ENCODE peak calls at places on chromosomes 16 and 17, in eight cellular contexts. H is heart left ventricle, Y is kidney epithelial cell, L is cardiac fibroblast, I is IMR-90, C is HCT116, U is AG10803, B is neural progenitor cell. E is an unnamed sample.

GRCh38 chr16:82506734-82507133 is 120.0 kb upstream of the CDH13 start:
- DNase-seq in H (no peak), Y (no peak), L (no peak), I (peak; percentile 8), C (no peak), U (peak; percentile 46), B (no peak), E (no peak)

GRCh38 chr16:29994613-29995329 is 646 bp downstream of the HIRIP3 start:
- DNase-seq in H (no peak), Y (no peak), L (peak; percentile 74), I (peak; percentile 66), C (no peak), U (peak; percentile 33), B (no peak), E (peak; percentile 37)

GRCh38 chr16:58118801-58119508 is 10.2 kb downstream of the CFAP20 start:
- DNase-seq in H (no peak), Y (no peak), L (no peak), I (peak; percentile 35), C (no peak), U (no peak), B (no peak), E (peak; percentile 28)

GRCh38 chr17:79215631-79216030 is 141.0 kb downstream of the ENGASE start:
- DNase-seq in H (no peak), Y (no peak), L (no peak), I (no peak), C (no peak), U (no peak), B (no peak), E (no peak)

GRCh38 chr16:11407047-11407982 is 62.1 kb downstream of the RMI2 start:
- DNase-seq in H (peak; percentile 25), Y (no peak), L (peak; percentile 84), I (peak; percentile 77), C (peak; percentile 68), U (peak; percentile 67), B (peak; percentile 77), E (peak; percentile 74)

GRCh38 chr16:4496305-4496704 is 20.1 kb downstream of the HMOX2 start:
- DNase-seq in H (no peak), Y (no peak), L (peak; percentile 59), I (peak; percentile 85), C (peak; percentile 82), U (peak; percentile 51), B (no peak), E (peak; percentile 35)

GRCh38 chr16:15671530-15672117 is 21.6 kb downstream of the NDE1 start:
- DNase-seq in H (no peak), Y (no peak), L (no peak), I (no peak), C (no peak), U (no peak), B (no peak), E (no peak)

GRCh38 chr16:48535831-48536599 is 74.0 kb downstream of the N4BP1 start:
- DNase-seq in H (peak; percentile 67), Y (no peak), L (peak; percentile 76), I (peak; percentile 31), C (no peak), U (peak; percentile 91), B (peak; percentile 55), E (peak; percentile 80)

GRCh38 chr17:64441772-64442549 is 7.0 kb upstream of the MILR1 start:
- DNase-seq in H (peak; percentile 45), Y (no peak), L (peak; percentile 76), I (peak; percentile 54), C (no peak), U (peak; percentile 65), B (no peak), E (peak; percentile 54)

GRCh38 chr17:28008526-28008925 is 34.0 kb upstream of the NLK start:
- DNase-seq in H (peak; percentile 40), Y (peak; percentile 35), L (peak; percentile 76), I (peak; percentile 66), C (peak; percentile 8), U (peak; percentile 36), B (peak; percentile 88), E (peak; percentile 66)

GRCh38 chr17:13640559-13640958 is 38.8 kb upstream of the HS3ST3A1 start:
- DNase-seq in H (no peak), Y (no peak), L (no peak), I (peak; percentile 20), C (no peak), U (no peak), B (peak; percentile 56), E (no peak)

GRCh38 chr17:1535737-1536136 is 19.3 kb upstream of the INPP5K start:
- DNase-seq in H (no peak), Y (no peak), L (no peak), I (no peak), C (no peak), U (no peak), B (no peak), E (no peak)

GRCh38 chr16:53773881-53774280 is 69.9 kb downstream of the FTO start:
- DNase-seq in H (no peak), Y (no peak), L (no peak), I (no peak), C (no peak), U (peak; percentile 52), B (no peak), E (no peak)

GRCh38 chr16:86355114-86355513 is 155.2 kb upstream of the FOXF1 start:
- DNase-seq in H (no peak), Y (no peak), L (no peak), I (peak; percentile 55), C (no peak), U (peak; percentile 38), B (no peak), E (peak; percentile 47)

GRCh38 chr17:28953444-28954118 is 2.3 kb upstream of the PHF12 start:
- DNase-seq in H (no peak), Y (no peak), L (peak; percentile 55), I (peak; percentile 45), C (peak; percentile 45), U (peak; percentile 25), B (peak; percentile 88), E (peak; percentile 49)

GRCh38 chr16:84648595-84649510 is 542 bp downstream of the KLHL36 start:
- DNase-seq in H (peak; percentile 76), Y (no peak), L (no peak), I (no peak), C (no peak), U (no peak), B (peak; percentile 69), E (no peak)

GRCh38 chr17:77433385-77434135 is 292.8 kb downstream of the SEC14L1 start:
- DNase-seq in H (peak; percentile 77), Y (no peak), L (peak; percentile 65), I (peak; percentile 82), C (no peak), U (peak; percentile 69), B (no peak), E (peak; percentile 64)

GRCh38 chr17:68600123-68600880 is 865 bp downstream of the FAM20A start:
- DNase-seq in H (peak; percentile 68), Y (no peak), L (no peak), I (no peak), C (no peak), U (no peak), B (peak; percentile 75), E (no peak)

GRCh38 chr16:66936462-66936861 is 1.1 kb downstream of the CES2 start:
- DNase-seq in H (peak; percentile 66), Y (no peak), L (no peak), I (no peak), C (no peak), U (no peak), B (no peak), E (no peak)

GRCh38 chr16:29304251-29304900 is 102.1 kb downstream of the NPIPB11 start:
- DNase-seq in H (no peak), Y (no peak), L (no peak), I (no peak), C (no peak), U (no peak), B (no peak), E (no peak)

GRCh38 chr17:43125967-43126910 is 1.1 kb upstream of the BRCA1 start:
- DNase-seq in H (no peak), Y (no peak), L (no peak), I (no peak), C (no peak), U (no peak), B (peak; percentile 18), E (peak; percentile 7)

GRCh38 chr16:86215979-86216585 is 294.2 kb upstream of the FOXF1 start:
- DNase-seq in H (no peak), Y (no peak), L (no peak), I (no peak), C (no peak), U (no peak), B (no peak), E (no peak)

GRCh38 chr16:8712589-8713361 is 38.4 kb downstream of the ABAT start:
- DNase-seq in H (no peak), Y (no peak), L (no peak), I (no peak), C (no peak), U (no peak), B (peak; percentile 78), E (no peak)

GRCh38 chr16:7303677-7304200 is 28.9 kb upstream of the RBFOX1 start:
- DNase-seq in H (no peak), Y (no peak), L (no peak), I (no peak), C (no peak), U (no peak), B (peak; percentile 44), E (no peak)

GRCh38 chr17:2076461-2076984 is 21.6 kb downstream of the HIC1 start:
- DNase-seq in H (no peak), Y (no peak), L (no peak), I (peak; percentile 45), C (no peak), U (peak; percentile 50), B (no peak), E (no peak)

GRCh38 chr17:76408037-76408849 is 23.8 kb downstream of the SPHK1 start:
- DNase-seq in H (peak; percentile 63), Y (no peak), L (peak; percentile 56), I (peak; percentile 39), C (peak; percentile 42), U (no peak), B (peak; percentile 68), E (peak; percentile 49)
- TF ChIP-seq CTCF in H (peak; percentile 70), Y (peak; percentile 98), L (peak; percentile 87), I (peak; percentile 76), C (peak; percentile 100), U (peak; percentile 68), B (peak; percentile 91), E (peak; percentile 81)

DNA sequence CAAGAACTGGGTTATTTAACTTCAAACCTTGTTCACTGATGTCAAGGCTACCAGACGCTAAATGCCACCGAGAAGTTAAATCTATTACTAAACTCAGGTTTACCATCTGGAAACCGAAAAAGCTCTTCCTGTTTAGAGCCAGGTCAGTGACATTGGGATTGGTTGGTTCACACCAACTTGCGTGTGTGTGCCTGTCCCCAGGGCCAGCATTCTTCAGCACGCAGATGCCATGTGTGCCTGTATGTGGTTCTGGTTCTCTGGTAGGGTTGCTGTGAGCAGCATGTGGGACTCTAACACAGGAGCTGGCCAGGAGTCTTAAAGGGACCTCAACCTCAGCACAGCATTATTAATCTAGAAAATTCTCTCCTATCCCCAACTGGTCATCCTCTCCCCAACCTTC is 18.1 kb upstream of the TBX2 start:
- DNase-seq in H (no peak), Y (no peak), L (no peak), I (no peak), C (no peak), U (peak; percentile 38), B (no peak), E (no peak)
- H3K4me3 ChIP-seq in H (no peak overlapping the region), Y (no peak overlapping the region), L (no peak overlapping the region), I (no peak overlapping the region), C (no peak overlapping the region), U (no peak overlapping the region), B (no peak overlapping the region), E (no peak overlapping the region)

GRCh38 chr17:44968225-44969143 is at the start of gene C1QL1:
- DNase-seq in H (peak; percentile 94), Y (no peak), L (peak; percentile 81), I (peak; percentile 81), C (peak; percentile 61), U (peak; percentile 85), B (peak; percentile 98), E (peak; percentile 73)
- TF ChIP-seq CTCF in H (no peak), Y (no peak), L (peak; percentile 9), I (no peak), C (no peak), U (peak; percentile 29), B (peak; percentile 67), E (peak; percentile 36)

GRCh38 chr16:634996-635395 is 1.1 kb downstream of the METTL26 start:
- DNase-seq in H (no peak), Y (no peak), L (no peak), I (no peak), C (no peak), U (no peak), B (no peak), E (no peak)
- H3K4me3 ChIP-seq in H (no peak overlapping the region), Y (no peak overlapping the region), L (peak overlapping the region; percentile 75), I (peak overlapping the region; percentile 97), C (peak overlapping the region; percentile 67), U (peak overlapping the region; percentile 85), B (peak overlapping the region; percentile 79), E (peak overlapping the region; percentile 91)